ENCODE peak calls at places on chromosomes 13 and 19, in ten cellular contexts. Y is ovary, W is EH, V is spleen, X is NCI-H1694 treated with DMSO at 0.1 percent for 48 hours, T is CD14-positive monocyte, A is hippocampal formation, I is substantia nigra, N is uterus, H is GF-D8. O is an unnamed sample.

GRCh38 chr13:27928805-27929753 is 9.3 kb downstream of the PDX1 start:
- DNase-seq in Y (no peak), W (no peak), V (no peak), X (no peak), T (no peak), A (no peak), I (no peak), N (no peak), H (no peak), O (no peak)

GRCh38 chr19:35756373-35757230 is at the start of gene HSPB6:
- DNase-seq in Y (peak; percentile 89), W (peak; percentile 81), V (peak; percentile 84), X (no peak), T (no peak), A (no peak), I (peak; percentile 14), N (peak; percentile 91), H (no peak), O (no peak)

GRCh38 chr19:29497686-29498436 is 27.9 kb upstream of the VSTM2B start:
- DNase-seq in Y (no peak), W (no peak), V (no peak), X (no peak), T (no peak), A (no peak), I (no peak), N (no peak), H (no peak), O (no peak)

GRCh38 chr19:31749231-31749630 is 400.0 kb upstream of the TSHZ3 start:
- DNase-seq in Y (no peak), W (no peak), V (no peak), X (no peak), T (no peak), A (no peak), I (no peak), N (no peak), H (no peak), O (no peak)

GRCh38 chr19:11420429-11420893 is 1.3 kb upstream of the RGL3 start:
- DNase-seq in Y (peak; percentile 64), W (peak; percentile 43), V (peak; percentile 81), X (no peak), T (no peak), A (no peak), I (no peak), N (peak; percentile 60), H (no peak), O (no peak)

GRCh38 chr13:37701306-37701705 is 102.7 kb upstream of the POSTN start:
- DNase-seq in Y (no peak), W (peak; percentile 89), V (no peak), X (no peak), T (no peak), A (no peak), I (no peak), N (no peak), H (no peak), O (no peak)

GRCh38 chr19:56301152-56301551 is 13.5 kb downstream of the ZSCAN5A start:
- DNase-seq in Y (no peak), W (no peak), V (no peak), X (no peak), T (no peak), A (no peak), I (no peak), N (no peak), H (no peak), O (no peak)

GRCh38 chr19:6150289-6150688 is 14.8 kb downstream of the ACSBG2 start:
- DNase-seq in Y (no peak), W (no peak), V (no peak), X (no peak), T (no peak), A (no peak), I (no peak), N (no peak), H (no peak), O (no peak)

GRCh38 chr19:55605207-55605636 is 225 bp upstream of the ZNF865 start:
- DNase-seq in Y (peak; percentile 99), W (peak; percentile 98), V (peak; percentile 99), X (peak; percentile 97), T (peak; percentile 92), A (peak; percentile 86), I (peak; percentile 89), N (peak; percentile 98), H (peak; percentile 91), O (peak; percentile 95)

GRCh38 chr13:92175330-92175729 is 776.9 kb downstream of the GPC5 start:
- DNase-seq in Y (peak; percentile 27), W (no peak), V (no peak), X (peak; percentile 69), T (no peak), A (no peak), I (no peak), N (no peak), H (peak; percentile 50), O (no peak)

GRCh38 chr19:8615813-8616596 is 5.5 kb upstream of the ADAMTS10 start:
- DNase-seq in Y (peak; percentile 54), W (peak; percentile 54), V (peak; percentile 88), X (peak; percentile 4), T (peak; percentile 75), A (no peak), I (no peak), N (no peak), H (peak; percentile 9), O (peak; percentile 51)

GRCh38 chr19:46040952-46041500 is at the start of gene IGFL4:
- DNase-seq in Y (no peak), W (peak; percentile 25), V (no peak), X (no peak), T (no peak), A (no peak), I (no peak), N (no peak), H (no peak), O (no peak)

GRCh38 chr13:44676534-44676933 is 100.4 kb upstream of the TSC22D1 start:
- DNase-seq in Y (no peak), W (no peak), V (no peak), X (no peak), T (no peak), A (no peak), I (no peak), N (no peak), H (no peak), O (no peak)

GRCh38 chr19:47436712-47437401 is 17.5 kb upstream of the MEIS3 start:
- DNase-seq in Y (peak; percentile 63), W (peak; percentile 63), V (peak; percentile 94), X (peak; percentile 66), T (peak; percentile 74), A (peak; percentile 24), I (peak; percentile 62), N (peak; percentile 76), H (no peak), O (peak; percentile 80)

GRCh38 chr13:50810468-50810867 is 33.0 kb downstream of the DLEU7 start:
- DNase-seq in Y (no peak), W (no peak), V (no peak), X (no peak), T (no peak), A (no peak), I (no peak), N (no peak), H (no peak), O (no peak)

GRCh38 chr19:56085571-56086275 is 35.4 kb downstream of the ZNF787 start:
- DNase-seq in Y (no peak), W (no peak), V (no peak), X (no peak), T (no peak), A (no peak), I (no peak), N (no peak), H (no peak), O (no peak)

GRCh38 chr13:91247768-91248167 is 99.7 kb upstream of the MIR17HG start:
- DNase-seq in Y (no peak), W (no peak), V (no peak), X (no peak), T (no peak), A (peak; percentile 55), I (no peak), N (no peak), H (no peak), O (no peak)

GRCh38 chr13:103663996-103664395 is 597.8 kb upstream of the SLC10A2 start:
- DNase-seq in Y (no peak), W (no peak), V (no peak), X (no peak), T (no peak), A (no peak), I (no peak), N (no peak), H (no peak), O (no peak)

GRCh38 chr19:38544569-38545315 is 73.0 kb downstream of the MAP4K1 start:
- DNase-seq in Y (no peak), W (peak; percentile 41), V (no peak), X (no peak), T (no peak), A (peak; percentile 72), I (no peak), N (no peak), H (peak; percentile 59), O (no peak)

GRCh38 chr19:14248578-14249011 is 42.6 kb upstream of the ADGRL1 start:
- DNase-seq in Y (peak; percentile 78), W (peak; percentile 41), V (peak; percentile 82), X (peak; percentile 45), T (no peak), A (peak; percentile 31), I (peak; percentile 28), N (peak; percentile 66), H (no peak), O (no peak)

GRCh38 chr13:23462815-23463559 is 29.5 kb upstream of the SACS start:
- DNase-seq in Y (no peak), W (peak; percentile 56), V (no peak), X (no peak), T (no peak), A (no peak), I (no peak), N (no peak), H (peak; percentile 43), O (no peak)

GRCh38 chr19:34193439-34193838 is 21.1 kb downstream of the LSM14A start:
- DNase-seq in Y (no peak), W (no peak), V (no peak), X (no peak), T (no peak), A (no peak), I (no peak), N (no peak), H (no peak), O (peak; percentile 54)

GRCh38 chr19:40717880-40718773 is 1.2 kb downstream of the ITPKC start:
- DNase-seq in Y (peak; percentile 63), W (peak; percentile 27), V (peak; percentile 83), X (no peak), T (no peak), A (no peak), I (no peak), N (peak; percentile 48), H (no peak), O (no peak)

GRCh38 chr19:33438016-33438671 is 64.6 kb downstream of the CEBPG start:
- DNase-seq in Y (no peak), W (peak; percentile 35), V (peak; percentile 64), X (no peak), T (peak; percentile 26), A (peak; percentile 21), I (no peak), N (no peak), H (no peak), O (no peak)